ENCODE peak calls at places on chromosomes 1 and 21, in seven cellular contexts. One of them, this sample, is unnamed.

GRCh38 chr1:155026154-155026553 is 7.4 kb downstream of the DCST2 start:
- DNase-seq in OCI-LY7: no peak
- DNase-seq in mammary epithelial cell: no peak
- DNase-seq in SK-N-SH: no peak
- DNase-seq in ovary: no peak
- DNase-seq in fibroblast of lung: no peak
- DNase-seq in left ventricle myocardium inferior: no peak
- DNase-seq in this sample: no peak

GRCh38 chr1:56002272-56002671 is 577.1 kb downstream of the PLPP3 start:
- DNase-seq in OCI-LY7: no peak
- DNase-seq in mammary epithelial cell: no peak
- DNase-seq in SK-N-SH: no peak
- DNase-seq in ovary: no peak
- DNase-seq in fibroblast of lung: no peak
- DNase-seq in left ventricle myocardium inferior: no peak
- DNase-seq in this sample: no peak

GRCh38 chr1:54904476-54905048 is 17.6 kb upstream of the DHCR24 start:
- DNase-seq in OCI-LY7: no peak
- DNase-seq in mammary epithelial cell: peak; percentile 70
- DNase-seq in SK-N-SH: no peak
- DNase-seq in ovary: no peak
- DNase-seq in fibroblast of lung: peak; percentile 34
- DNase-seq in left ventricle myocardium inferior: no peak
- DNase-seq in this sample: no peak

GRCh38 chr1:35085421-35085820 is 6.2 kb downstream of the ZMYM1 start:
- DNase-seq in OCI-LY7: no peak
- DNase-seq in mammary epithelial cell: peak; percentile 92
- DNase-seq in SK-N-SH: no peak
- DNase-seq in ovary: no peak
- DNase-seq in fibroblast of lung: no peak
- DNase-seq in left ventricle myocardium inferior: no peak
- DNase-seq in this sample: no peak

GRCh38 chr1:114780344-114781226 is at the start of gene SIKE1:
- DNase-seq in OCI-LY7: peak; percentile 96
- DNase-seq in mammary epithelial cell: peak; percentile 90
- DNase-seq in SK-N-SH: peak; percentile 90
- DNase-seq in ovary: peak; percentile 88
- DNase-seq in fibroblast of lung: peak; percentile 94
- DNase-seq in left ventricle myocardium inferior: peak; percentile 90
- DNase-seq in this sample: peak; percentile 89

GRCh38 chr1:119040906-119041305 is 52.8 kb upstream of the TBX15 start:
- DNase-seq in OCI-LY7: no peak
- DNase-seq in mammary epithelial cell: no peak
- DNase-seq in SK-N-SH: no peak
- DNase-seq in ovary: no peak
- DNase-seq in fibroblast of lung: peak; percentile 64
- DNase-seq in left ventricle myocardium inferior: no peak
- DNase-seq in this sample: no peak

GRCh38 chr1:229895605-229896004 is 171.4 kb upstream of the GALNT2 start:
- DNase-seq in OCI-LY7: no peak
- DNase-seq in mammary epithelial cell: no peak
- DNase-seq in SK-N-SH: no peak
- DNase-seq in ovary: no peak
- DNase-seq in fibroblast of lung: no peak
- DNase-seq in left ventricle myocardium inferior: no peak
- DNase-seq in this sample: no peak

GRCh38 chr21:45974073-45975016 is 7.2 kb upstream of the COL6A1 start:
- DNase-seq in OCI-LY7: no peak
- DNase-seq in mammary epithelial cell: peak; percentile 28
- DNase-seq in SK-N-SH: peak; percentile 75
- DNase-seq in ovary: peak; percentile 75
- DNase-seq in fibroblast of lung: peak; percentile 84
- DNase-seq in left ventricle myocardium inferior: peak; percentile 70
- DNase-seq in this sample: no peak

GRCh38 chr1:46547481-46548383 is 3.7 kb downstream of the KNCN start:
- DNase-seq in OCI-LY7: peak; percentile 72
- DNase-seq in mammary epithelial cell: peak; percentile 35
- DNase-seq in SK-N-SH: peak; percentile 64
- DNase-seq in ovary: no peak
- DNase-seq in fibroblast of lung: peak; percentile 60
- DNase-seq in left ventricle myocardium inferior: no peak
- DNase-seq in this sample: no peak

GRCh38 chr1:231485029-231485784 is 43.3 kb upstream of the TSNAX start:
- DNase-seq in OCI-LY7: no peak
- DNase-seq in mammary epithelial cell: no peak
- DNase-seq in SK-N-SH: no peak
- DNase-seq in ovary: no peak
- DNase-seq in fibroblast of lung: peak; percentile 43
- DNase-seq in left ventricle myocardium inferior: no peak
- DNase-seq in this sample: no peak

GRCh38 chr1:32309960-32310359 is 18.1 kb downstream of the HDAC1 start:
- DNase-seq in OCI-LY7: no peak
- DNase-seq in mammary epithelial cell: no peak
- DNase-seq in SK-N-SH: no peak
- DNase-seq in ovary: no peak
- DNase-seq in fibroblast of lung: no peak
- DNase-seq in left ventricle myocardium inferior: no peak
- DNase-seq in this sample: no peak

GRCh38 chr1:53577141-53578100 is 118.2 kb downstream of the DMRTB1 start:
- DNase-seq in OCI-LY7: no peak
- DNase-seq in mammary epithelial cell: no peak
- DNase-seq in SK-N-SH: no peak
- DNase-seq in ovary: no peak
- DNase-seq in fibroblast of lung: no peak
- DNase-seq in left ventricle myocardium inferior: no peak
- DNase-seq in this sample: no peak

GRCh38 chr1:62784509-62785365 is 805 bp downstream of the ATG4C start:
- DNase-seq in OCI-LY7: peak; percentile 13
- DNase-seq in mammary epithelial cell: peak; percentile 11
- DNase-seq in SK-N-SH: peak; percentile 49
- DNase-seq in ovary: no peak
- DNase-seq in fibroblast of lung: peak; percentile 38
- DNase-seq in left ventricle myocardium inferior: no peak
- DNase-seq in this sample: no peak

GRCh38 chr1:233777571-233777970 is 126.9 kb upstream of the SLC35F3 start:
- DNase-seq in OCI-LY7: no peak
- DNase-seq in mammary epithelial cell: no peak
- DNase-seq in SK-N-SH: no peak
- DNase-seq in ovary: no peak
- DNase-seq in fibroblast of lung: no peak
- DNase-seq in left ventricle myocardium inferior: no peak
- DNase-seq in this sample: no peak

GRCh38 chr21:25506887-25507286 is 100.4 kb downstream of the MRPL39 start:
- DNase-seq in OCI-LY7: no peak
- DNase-seq in mammary epithelial cell: no peak
- DNase-seq in SK-N-SH: no peak
- DNase-seq in ovary: no peak
- DNase-seq in fibroblast of lung: peak; percentile 87
- DNase-seq in left ventricle myocardium inferior: no peak
- DNase-seq in this sample: no peak

GRCh38 chr1:157085416-157085815 is 14.2 kb downstream of the ETV3L start:
- DNase-seq in OCI-LY7: no peak
- DNase-seq in mammary epithelial cell: no peak
- DNase-seq in SK-N-SH: no peak
- DNase-seq in ovary: no peak
- DNase-seq in fibroblast of lung: peak; percentile 23
- DNase-seq in left ventricle myocardium inferior: no peak
- DNase-seq in this sample: no peak

GRCh38 chr1:18010945-18011344 is 96.7 kb upstream of the IGSF21 start:
- DNase-seq in OCI-LY7: no peak
- DNase-seq in mammary epithelial cell: no peak
- DNase-seq in SK-N-SH: no peak
- DNase-seq in ovary: no peak
- DNase-seq in fibroblast of lung: no peak
- DNase-seq in left ventricle myocardium inferior: no peak
- DNase-seq in this sample: no peak

GRCh38 chr1:158285756-158286241 is 3.9 kb upstream of the CD1C start:
- DNase-seq in OCI-LY7: peak; percentile 92
- DNase-seq in mammary epithelial cell: peak; percentile 5
- DNase-seq in SK-N-SH: no peak
- DNase-seq in ovary: no peak
- DNase-seq in fibroblast of lung: no peak
- DNase-seq in left ventricle myocardium inferior: peak; percentile 23
- DNase-seq in this sample: peak; percentile 74

GRCh38 chr1:20936621-20937020 is 149.5 kb upstream of the HP1BP3 start:
- DNase-seq in OCI-LY7: no peak
- DNase-seq in mammary epithelial cell: no peak
- DNase-seq in SK-N-SH: no peak
- DNase-seq in ovary: no peak
- DNase-seq in fibroblast of lung: peak; percentile 45
- DNase-seq in left ventricle myocardium inferior: no peak
- DNase-seq in this sample: no peak

GRCh38 chr1:30302808-30303310 is 420.5 kb downstream of the MATN1 start:
- DNase-seq in OCI-LY7: no peak
- DNase-seq in mammary epithelial cell: no peak
- DNase-seq in SK-N-SH: no peak
- DNase-seq in ovary: no peak
- DNase-seq in fibroblast of lung: no peak
- DNase-seq in left ventricle myocardium inferior: no peak
- DNase-seq in this sample: no peak

GRCh38 chr1:8663915-8664331 is 153.5 kb downstream of the RERE start:
- DNase-seq in OCI-LY7: no peak
- DNase-seq in mammary epithelial cell: no peak
- DNase-seq in SK-N-SH: no peak
- DNase-seq in ovary: no peak
- DNase-seq in fibroblast of lung: peak; percentile 61
- DNase-seq in left ventricle myocardium inferior: no peak
- DNase-seq in this sample: no peak

GRCh38 chr1:185442065-185442464 is 125.0 kb upstream of the IVNS1ABP start:
- DNase-seq in OCI-LY7: no peak
- DNase-seq in mammary epithelial cell: no peak
- DNase-seq in SK-N-SH: no peak
- DNase-seq in ovary: no peak
- DNase-seq in fibroblast of lung: no peak
- DNase-seq in left ventricle myocardium inferior: no peak
- DNase-seq in this sample: no peak

GRCh38 chr1:59856725-59857338 is 42.1 kb downstream of the HOOK1 start:
- DNase-seq in OCI-LY7: no peak
- DNase-seq in mammary epithelial cell: no peak
- DNase-seq in SK-N-SH: no peak
- DNase-seq in ovary: no peak
- DNase-seq in fibroblast of lung: no peak
- DNase-seq in left ventricle myocardium inferior: no peak
- DNase-seq in this sample: no peak

GRCh38 chr1:2189459-2190425 is 4.8 kb downstream of the FAAP20 start:
- DNase-seq in OCI-LY7: peak; percentile 88
- DNase-seq in mammary epithelial cell: peak; percentile 96
- DNase-seq in SK-N-SH: peak; percentile 94
- DNase-seq in ovary: peak; percentile 95
- DNase-seq in fibroblast of lung: peak; percentile 96
- DNase-seq in left ventricle myocardium inferior: peak; percentile 96
- DNase-seq in this sample: peak; percentile 84
- TF ChIP-seq CTCF in OCI-LY7: no peak
- TF ChIP-seq CTCF in mammary epithelial cell: no peak
- TF ChIP-seq CTCF in SK-N-SH: no peak
- TF ChIP-seq CTCF in ovary: no peak
- TF ChIP-seq CTCF in fibroblast of lung: no peak
- TF ChIP-seq CTCF in left ventricle myocardium inferior: no peak
- TF ChIP-seq CTCF in this sample: no peak

GRCh38 chr1:228036701-228037231 is 30.0 kb downstream of the WNT3A start:
- DNase-seq in OCI-LY7: no peak
- DNase-seq in mammary epithelial cell: no peak
- DNase-seq in SK-N-SH: no peak
- DNase-seq in ovary: peak; percentile 5
- DNase-seq in fibroblast of lung: no peak
- DNase-seq in left ventricle myocardium inferior: no peak
- DNase-seq in this sample: no peak
- H3K4me3 ChIP-seq in OCI-LY7: no peak overlapping the region
- H3K4me3 ChIP-seq in mammary epithelial cell: no peak overlapping the region
- H3K4me3 ChIP-seq in SK-N-SH: no peak overlapping the region
- H3K4me3 ChIP-seq in ovary: no peak overlapping the region
- H3K4me3 ChIP-seq in fibroblast of lung: no peak overlapping the region
- H3K4me3 ChIP-seq in left ventricle myocardium inferior: no peak overlapping the region
- H3K4me3 ChIP-seq in this sample: no peak overlapping the region

GRCh38 chr1:39332828-39333227 is 128.3 kb downstream of the MACF1 start:
- DNase-seq in OCI-LY7: no peak
- DNase-seq in mammary epithelial cell: no peak
- DNase-seq in SK-N-SH: no peak
- DNase-seq in ovary: no peak
- DNase-seq in fibroblast of lung: no peak
- DNase-seq in left ventricle myocardium inferior: no peak
- DNase-seq in this sample: no peak

GRCh38 chr1:39331647-39332046 is 127.2 kb downstream of the MACF1 start:
- DNase-seq in OCI-LY7: no peak
- DNase-seq in mammary epithelial cell: no peak
- DNase-seq in SK-N-SH: no peak
- DNase-seq in ovary: no peak
- DNase-seq in fibroblast of lung: no peak
- DNase-seq in left ventricle myocardium inferior: no peak
- DNase-seq in this sample: no peak

GRCh38 chr1:39335278-39335677 is 130.8 kb downstream of the MACF1 start:
- DNase-seq in OCI-LY7: no peak
- DNase-seq in mammary epithelial cell: no peak
- DNase-seq in SK-N-SH: no peak
- DNase-seq in ovary: no peak
- DNase-seq in fibroblast of lung: peak; percentile 23
- DNase-seq in left ventricle myocardium inferior: no peak
- DNase-seq in this sample: no peak

GRCh38 chr1:39333296-39333695 is 128.8 kb downstream of the MACF1 start:
- DNase-seq in OCI-LY7: no peak
- DNase-seq in mammary epithelial cell: no peak
- DNase-seq in SK-N-SH: no peak
- DNase-seq in ovary: no peak
- DNase-seq in fibroblast of lung: peak; percentile 44
- DNase-seq in left ventricle myocardium inferior: no peak
- DNase-seq in this sample: no peak

DNA sequence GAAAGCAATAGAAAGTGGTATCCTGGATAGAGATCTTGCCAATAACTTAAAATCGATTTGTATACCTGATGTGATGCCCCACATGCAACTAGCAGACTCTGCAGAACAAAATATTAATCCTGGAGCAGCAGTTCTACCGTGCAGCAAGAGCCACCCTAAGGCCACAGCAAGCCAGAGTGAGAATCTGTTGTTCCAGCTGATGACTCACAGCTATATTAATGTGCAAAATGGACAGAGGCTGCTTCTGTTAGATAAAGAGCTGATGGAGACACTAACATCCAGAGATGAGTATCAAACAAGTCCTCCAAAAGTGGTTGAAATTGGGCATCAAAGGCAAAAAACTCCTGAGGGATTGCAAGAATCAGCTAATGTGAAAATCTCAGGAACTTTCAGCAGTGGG is 127.8 kb downstream of the MACF1 start:
- DNase-seq in OCI-LY7: no peak
- DNase-seq in mammary epithelial cell: peak; percentile 11
- DNase-seq in SK-N-SH: no peak
- DNase-seq in ovary: no peak
- DNase-seq in fibroblast of lung: peak; percentile 4
- DNase-seq in left ventricle myocardium inferior: no peak
- DNase-seq in this sample: no peak
- H3K36me3 ChIP-seq in OCI-LY7: peaks cover 99% of the 10 kb centered on the region
- H3K36me3 ChIP-seq in mammary epithelial cell: peaks cover 30% of the 10 kb centered on the region
- H3K36me3 ChIP-seq in SK-N-SH: peaks cover 85% of the 10 kb centered on the region
- H3K36me3 ChIP-seq in ovary: no peaks in the 10 kb centered on the region
- H3K36me3 ChIP-seq in fibroblast of lung: peaks cover 17% of the 10 kb centered on the region
- H3K36me3 ChIP-seq in left ventricle myocardium inferior: peaks cover 85% of the 10 kb centered on the region
- H3K36me3 ChIP-seq in this sample: peaks cover 28% of the 10 kb centered on the region

DNA sequence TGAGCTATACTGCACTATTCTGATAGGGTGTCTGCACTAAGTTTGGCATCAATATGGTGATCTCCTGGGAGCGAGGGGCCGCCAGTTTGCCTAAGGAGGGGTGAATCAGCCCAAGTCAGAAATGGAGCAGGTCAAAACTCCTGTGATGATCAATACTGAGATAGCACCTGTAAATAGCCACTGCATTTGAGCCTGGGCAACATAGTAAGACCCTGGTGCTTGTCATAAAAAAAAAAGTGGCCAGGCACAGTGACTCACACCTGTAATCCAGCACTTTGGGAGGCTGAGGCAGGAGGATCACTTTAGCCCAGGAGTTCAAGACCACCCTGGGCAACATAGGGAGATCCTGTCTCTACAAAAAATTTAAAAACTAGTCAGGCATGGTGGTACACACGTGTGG is 11.6 kb upstream of the ZDHHC18 start:
- DNase-seq in OCI-LY7: no peak
- DNase-seq in mammary epithelial cell: no peak
- DNase-seq in SK-N-SH: no peak
- DNase-seq in ovary: no peak
- DNase-seq in fibroblast of lung: no peak
- DNase-seq in left ventricle myocardium inferior: no peak
- DNase-seq in this sample: no peak
- TF ChIP-seq CTCF in OCI-LY7: no peak
- TF ChIP-seq CTCF in mammary epithelial cell: no peak
- TF ChIP-seq CTCF in SK-N-SH: no peak
- TF ChIP-seq CTCF in ovary: no peak
- TF ChIP-seq CTCF in fibroblast of lung: no peak
- TF ChIP-seq CTCF in left ventricle myocardium inferior: no peak
- TF ChIP-seq CTCF in this sample: no peak

This sample was measured in GM06990.